ENCODE peak calls at places on chromosomes 3 and 15, in nine cellular contexts. J is pancreas; B is HFFc6; Q is MM.1S; R is mucosa of descending colon; M is heart left ventricle; F is tibial nerve; O is CD8-positive, alpha-beta T cell; Z is uterus. H is an unnamed sample.

GRCh38 chr15:52257734-52258062 is 37.9 kb downstream of the MYO5C start:
- DNase-seq in R (no peak), J (no peak), M (no peak), O (no peak), B (no peak), F (no peak), Q (no peak), Z (no peak), H (no peak)

GRCh38 chr15:30939161-30939560 is 35.4 kb downstream of the FAN1 start:
- DNase-seq in Z (no peak), M (no peak), Q (no peak), J (no peak), R (no peak), F (no peak), B (no peak), O (no peak), H (no peak)

GRCh38 chr3:111621535-111621934 is 26.4 kb upstream of the ZBED2 start:
- DNase-seq in J (no peak), F (no peak), M (no peak), O (no peak), Q (no peak), Z (no peak), R (no peak), B (no peak), H (no peak)

GRCh38 chr3:127172670-127173515 is 20.0 kb upstream of the PRR23E start:
- DNase-seq in M (no peak), R (no peak), Q (no peak), F (no peak), Z (no peak), B (peak; percentile 86), O (no peak), J (no peak), H (no peak)

GRCh38 chr3:25592510-25592968 is 72.2 kb downstream of the TOP2B start:
- DNase-seq in R (no peak), J (peak; percentile 7), Z (peak; percentile 68), M (peak; percentile 48), F (peak; percentile 42), B (peak; percentile 87), O (no peak), Q (no peak), H (no peak)

GRCh38 chr3:81302045-81302444 is 459.4 kb downstream of the GBE1 start:
- DNase-seq in B (peak; percentile 39), F (peak; percentile 17), Z (no peak), J (peak; percentile 10), M (no peak), O (no peak), Q (peak; percentile 40), R (no peak), H (peak; percentile 55)

GRCh38 chr3:3097958-3098357 is 12.2 kb downstream of the IL5RA start:
- DNase-seq in R (no peak), J (no peak), O (no peak), Z (no peak), Q (peak; percentile 46), B (no peak), F (no peak), M (no peak), H (no peak)

GRCh38 chr15:42404461-42405235 is 45.3 kb downstream of the CAPN3 start:
- DNase-seq in J (no peak), B (no peak), F (no peak), M (no peak), O (no peak), Z (no peak), Q (no peak), R (no peak), H (no peak)

GRCh38 chr3:129424185-129424841 is 4.1 kb downstream of the EFCAB12 start:
- DNase-seq in M (no peak), B (no peak), J (peak; percentile 30), Q (no peak), O (no peak), Z (no peak), F (no peak), R (no peak), H (peak; percentile 59)

GRCh38 chr3:129421236-129421883 is 7.1 kb downstream of the EFCAB12 start:
- DNase-seq in J (no peak), O (no peak), Z (no peak), R (no peak), M (no peak), B (no peak), F (no peak), Q (no peak), H (no peak)

GRCh38 chr3:129419476-129419875 is 9.0 kb downstream of the EFCAB12 start:
- DNase-seq in B (no peak), Q (no peak), R (no peak), O (no peak), J (no peak), F (no peak), M (no peak), Z (no peak), H (no peak)

GRCh38 chr3:129422897-129423296 is 5.5 kb downstream of the EFCAB12 start:
- DNase-seq in B (no peak), J (no peak), M (no peak), Q (no peak), F (no peak), R (no peak), Z (no peak), O (no peak), H (no peak)

GRCh38 chr3:129421988-129422745 is 6.3 kb downstream of the EFCAB12 start:
- DNase-seq in F (no peak), R (no peak), Q (no peak), B (no peak), J (no peak), Z (no peak), M (no peak), O (no peak), H (no peak)
- TF ChIP-seq CTCF in F (no peak), R (no peak), Q (peak; percentile 7), B (peak; percentile 48), J (no peak), Z (no peak), M (no peak), O (no peak), H (no peak)

GRCh38 chr15:28192772-28193171 is 93.7 kb upstream of the OCA2 start:
- DNase-seq in J (no peak), Q (no peak), R (no peak), F (no peak), O (no peak), B (no peak), Z (no peak), M (no peak), H (no peak)

GRCh38 chr15:28190391-28191174 is 91.5 kb upstream of the OCA2 start:
- DNase-seq in R (no peak), J (no peak), F (no peak), O (no peak), Q (no peak), Z (no peak), B (no peak), M (no peak), H (no peak)

GRCh38 chr15:28191832-28192231 is 92.7 kb upstream of the OCA2 start:
- DNase-seq in O (no peak), B (peak; percentile 68), F (peak; percentile 30), R (no peak), Z (no peak), M (peak; percentile 48), Q (no peak), J (peak; percentile 16), H (no peak)
- TF ChIP-seq CTCF in O (no peak), B (peak; percentile 67), F (peak; percentile 34), R (no peak), Z (no peak), M (peak; percentile 54), Q (no peak), J (no peak), H (no peak)

GRCh38 chr3:23811117-23811487 is 5.3 kb downstream of the UBE2E1 start:
- DNase-seq in J (no peak), R (no peak), M (no peak), B (no peak), F (no peak), O (no peak), Q (peak; percentile 44), Z (no peak), H (no peak)

GRCh38 chr3:23811919-23812318 is 6.2 kb downstream of the UBE2E1 start:
- DNase-seq in J (no peak), R (no peak), F (no peak), Q (peak; percentile 84), M (no peak), B (no peak), O (no peak), Z (no peak), H (peak; percentile 65)

GRCh38 chr3:23809294-23809693 is 3.5 kb downstream of the UBE2E1 start:
- DNase-seq in Q (peak; percentile 38), M (no peak), R (no peak), F (no peak), O (no peak), J (no peak), Z (no peak), B (no peak), H (no peak)

GRCh38 chr3:23809840-23810341 is 4.1 kb downstream of the UBE2E1 start:
- DNase-seq in J (no peak), B (no peak), R (no peak), F (no peak), Q (peak; percentile 34), O (no peak), M (no peak), Z (no peak), H (peak; percentile 39)

DNA sequence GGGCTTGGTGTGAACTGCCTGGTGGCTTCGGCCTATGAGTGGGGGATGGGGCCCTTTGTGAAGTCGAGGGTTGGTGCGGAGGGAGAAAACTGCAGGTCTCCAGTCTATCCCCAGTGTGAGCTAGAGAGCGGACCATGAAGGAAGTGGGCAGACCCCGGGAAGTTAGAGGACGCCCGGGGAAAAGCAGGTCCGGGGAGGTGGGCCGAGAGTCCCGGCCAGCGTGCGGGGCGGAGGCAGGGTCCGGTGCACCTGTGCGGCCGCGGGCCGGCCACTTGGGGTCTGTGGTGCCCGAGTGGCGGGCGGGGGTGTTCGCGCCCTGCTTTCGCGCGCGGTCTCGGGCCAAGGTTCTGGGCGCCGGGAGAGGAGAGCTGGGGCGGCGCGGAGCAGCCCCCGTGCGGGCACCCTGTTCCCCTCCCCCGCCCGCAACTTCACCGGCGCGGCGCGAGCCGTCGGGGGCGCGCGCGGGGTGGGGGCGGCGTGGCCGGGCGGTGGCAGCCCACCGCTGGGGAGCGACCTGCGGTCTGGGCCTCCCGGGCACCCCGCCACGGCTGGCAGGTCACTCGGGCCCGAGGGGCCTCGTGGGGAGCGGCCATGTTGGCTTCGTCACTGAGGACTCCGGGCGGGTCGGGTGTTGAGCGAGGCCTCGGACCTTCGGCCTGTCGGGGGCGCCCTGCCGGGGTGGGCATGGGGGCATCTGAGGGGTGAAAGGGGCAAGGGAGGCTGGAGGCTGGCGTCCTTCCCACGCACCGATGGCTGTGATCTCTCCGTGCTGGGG is 4.8 kb downstream of the UBE2E1 start:
- DNase-seq in Z (peak; percentile 39), J (peak; percentile 33), O (peak; percentile 62), R (peak; percentile 75), Q (peak; percentile 76), B (no peak), F (peak; percentile 27), M (peak; percentile 44), H (peak; percentile 72)
- TF ChIP-seq CTCF in Z (no peak), J (no peak), O (no peak), R (no peak), Q (peak; percentile 26), B (peak; percentile 67), F (peak; percentile 14), M (no peak), H (peak; percentile 12)

GRCh38 chr15:98648654-98649537 is 557 bp downstream of the IGF1R start:
- DNase-seq in Q (peak; percentile 59), B (peak; percentile 30), R (peak; percentile 68), J (peak; percentile 57), Z (peak; percentile 49), O (peak; percentile 65), M (peak; percentile 72), F (peak; percentile 29), H (peak; percentile 62)

GRCh38 chr15:98647774-98648653 is at the start of gene IGF1R:
- DNase-seq in Q (peak; percentile 93), F (peak; percentile 72), R (peak; percentile 89), J (peak; percentile 84), O (peak; percentile 91), Z (peak; percentile 85), M (peak; percentile 91), B (peak; percentile 82), H (peak; percentile 87)

GRCh38 chr15:98646546-98647025 is 1.8 kb upstream of the IGF1R start:
- DNase-seq in Z (no peak), O (no peak), R (no peak), B (no peak), F (no peak), Q (no peak), M (no peak), J (no peak), H (no peak)

GRCh38 chr15:98649621-98649995 is 1.3 kb downstream of the IGF1R start:
- DNase-seq in M (peak; percentile 46), R (peak; percentile 69), B (no peak), J (peak; percentile 44), Z (peak; percentile 31), F (peak; percentile 5), O (no peak), Q (peak; percentile 43), H (no peak)

GRCh38 chr15:98647026-98647773 is 1.1 kb upstream of the IGF1R start:
- DNase-seq in Q (peak; percentile 85), M (peak; percentile 81), R (peak; percentile 82), Z (peak; percentile 74), B (peak; percentile 62), F (no peak), J (peak; percentile 77), O (peak; percentile 81), H (peak; percentile 83)
- TF ChIP-seq CTCF in Q (no peak), M (peak; percentile 48), R (peak; percentile 73), Z (peak; percentile 90), B (peak; percentile 77), F (peak; percentile 97), J (no peak), O (peak; percentile 55), H (peak; percentile 71)